ENCODE peak calls at places on chromosomes 7 and 10, in five cellular contexts. S is NCI-H446; R is activated CD4-positive, alpha-beta T cell treated with anti-CD3 and anti-CD28 coated beads for 4 hours; K is NCI-H2029 treated with DMSO at 0.1 percent for 48 hours; U is ecto neural progenitor cell. A is an unnamed sample.

GRCh38 chr7:83732305-83732704 is 83.4 kb upstream of the SEMA3E start:
- DNase-seq in R (no peak), S (no peak), U (no peak), K (peak; percentile 26), A (no peak)

GRCh38 chr10:98186681-98187080 is 52.2 kb downstream of the R3HCC1L start:
- DNase-seq in K (no peak), U (no peak), S (no peak), R (no peak), A (no peak)

GRCh38 chr7:142628945-142629344 is 120.3 kb upstream of the PRSS1 start:
- DNase-seq in S (no peak), U (no peak), K (no peak), R (no peak), A (no peak)

GRCh38 chr7:64686493-64687184 is 20.7 kb downstream of the ZNF107 start:
- DNase-seq in K (no peak), U (no peak), S (no peak), R (peak; percentile 8), A (no peak)

GRCh38 chr7:34133983-34134782 is 228.8 kb downstream of the BMPER start:
- DNase-seq in R (no peak), U (peak; percentile 84), S (peak; percentile 24), K (peak; percentile 74), A (peak; percentile 89)

GRCh38 chr7:108045154-108045553 is 42.2 kb upstream of the LAMB1 start:
- DNase-seq in S (no peak), K (no peak), R (no peak), U (no peak), A (no peak)

GRCh38 chr10:21368728-21369425 is 156.6 kb downstream of the SKIDA1 start:
- DNase-seq in K (no peak), S (no peak), R (no peak), U (no peak), A (no peak)

GRCh38 chr10:95395947-95396449 is 105.2 kb upstream of the PDLIM1 start:
- DNase-seq in U (no peak), K (no peak), R (no peak), S (no peak), A (no peak)

GRCh38 chr7:108226723-108227359 is 96.7 kb upstream of the LAMB4 start:
- DNase-seq in R (no peak), U (no peak), S (no peak), K (no peak), A (no peak)

GRCh38 chr7:100157334-100158228 is 942 bp downstream of the TRAPPC14 start:
- DNase-seq in S (no peak), U (no peak), K (no peak), R (no peak), A (no peak)

GRCh38 chr7:11458736-11459483 is 373.1 kb downstream of the THSD7A start:
- DNase-seq in K (no peak), S (no peak), R (no peak), U (no peak), A (no peak)

GRCh38 chr10:785539-786214 is 96.2 kb upstream of the DIP2C start:
- DNase-seq in S (no peak), R (no peak), K (no peak), U (peak; percentile 41), A (no peak)

GRCh38 chr7:73342645-73343044 is 14.7 kb downstream of the FKBP6 start:
- DNase-seq in U (no peak), R (no peak), S (no peak), K (no peak), A (peak; percentile 44)

GRCh38 chr7:151244156-151244870 is 4.2 kb downstream of the SMARCD3 start:
- DNase-seq in K (peak; percentile 25), U (peak; percentile 67), S (peak; percentile 8), R (peak; percentile 63), A (no peak)

GRCh38 chr7:135282621-135283295 is 49.1 kb downstream of the STRA8 start:
- DNase-seq in K (no peak), S (no peak), R (no peak), U (no peak), A (no peak)

GRCh38 chr7:151608031-151608551 is 88.4 kb upstream of the RHEB start:
- DNase-seq in K (no peak), R (no peak), S (no peak), U (no peak), A (no peak)

GRCh38 chr7:92010215-92010614 is 69.6 kb downstream of the AKAP9 start:
- DNase-seq in U (no peak), K (no peak), S (no peak), R (no peak), A (peak; percentile 8)

GRCh38 chr10:93991596-93992284 is 2.0 kb upstream of the PLCE1 start:
- DNase-seq in S (peak; percentile 26), U (peak; percentile 60), K (no peak), R (no peak), A (peak; percentile 56)

GRCh38 chr7:137142376-137142775 is 201.2 kb downstream of the PTN start:
- DNase-seq in K (no peak), S (no peak), R (no peak), U (no peak), A (no peak)

GRCh38 chr7:28176645-28177044 is 4.0 kb downstream of the JAZF1 start:
- DNase-seq in S (no peak), R (no peak), U (no peak), K (no peak), A (no peak)

GRCh38 chr10:124539935-124540641 is 78.5 kb downstream of the LHPP start:
- DNase-seq in U (peak; percentile 82), S (no peak), K (no peak), R (peak; percentile 73), A (no peak)

GRCh38 chr10:94279835-94280709 is 82.7 kb downstream of the NOC3L start:
- DNase-seq in K (peak; percentile 15), U (peak; percentile 79), R (peak; percentile 40), S (no peak), A (peak; percentile 47)

GRCh38 chr7:24660541-24660940 is 87.3 kb downstream of the PALS2 start:
- DNase-seq in K (no peak), U (no peak), S (no peak), R (no peak), A (no peak)

GRCh38 chr7:99036531-99037175 is 107.3 kb downstream of the SMURF1 start:
- DNase-seq in S (no peak), R (no peak), K (no peak), U (peak; percentile 68), A (peak; percentile 50)

GRCh38 chr10:122738031-122738430 is 38.4 kb upstream of the C10orf120 start:
- DNase-seq in R (no peak), S (no peak), U (no peak), K (no peak), A (no peak)

GRCh38 chr7:46029111-46029704 is 108.1 kb upstream of the IGFBP3 start:
- DNase-seq in R (no peak), U (no peak), S (no peak), K (no peak), A (peak; percentile 46)

GRCh38 chr10:103416436-103417147 is 20.2 kb downstream of the PDCD11 start:
- DNase-seq in S (peak; percentile 0), U (no peak), R (peak; percentile 65), K (no peak), A (peak; percentile 16)

GRCh38 chr10:89644967-89645741 is at the start of gene PANK1:
- DNase-seq in U (peak; percentile 93), R (peak; percentile 54), S (peak; percentile 51), K (peak; percentile 37), A (peak; percentile 51)

GRCh38 chr7:131106681-131107342 is 220.9 kb upstream of the MKLN1 start:
- DNase-seq in S (no peak), U (peak; percentile 64), K (no peak), R (peak; percentile 54), A (no peak)

GRCh38 chr10:115941247-115941840 is 331.7 kb downstream of the GFRA1 start:
- DNase-seq in R (no peak), K (no peak), S (no peak), U (no peak), A (no peak)

GRCh38 chr10:119176166-119176565 is 2.4 kb downstream of the PRDX3 start:
- DNase-seq in U (no peak), R (no peak), K (no peak), S (no peak), A (no peak)

GRCh38 chr7:108557191-108557590 is 12.3 kb downstream of the THAP5 start:
- DNase-seq in U (no peak), K (no peak), R (no peak), S (no peak), A (no peak)

GRCh38 chr10:102410427-102411073 is 8.0 kb downstream of the PSD start:
- DNase-seq in R (peak; percentile 71), K (no peak), U (no peak), S (no peak), A (no peak)

GRCh38 chr7:3300221-3300650 is 816 bp upstream of the SDK1 start:
- DNase-seq in K (no peak), R (no peak), U (peak; percentile 58), S (no peak), A (no peak)